ENCODE peak calls at places on chromosomes 7 and 10, in four cellular contexts. I is GM12865, T is stomach, O is body of pancreas. K is an unnamed sample.

GRCh38 chr10:22791655-22792054 is 77.3 kb upstream of the PIP4K2A start:
- DNase-seq in I (no peak), T (no peak), O (no peak), K (no peak)

GRCh38 chr10:55370021-55370420 is 569.0 kb upstream of the PCDH15 start:
- DNase-seq in I (no peak), T (no peak), O (no peak), K (no peak)

GRCh38 chr7:88455696-88456095 is 149.0 kb upstream of the STEAP4 start:
- DNase-seq in I (no peak), T (no peak), O (no peak), K (no peak)

GRCh38 chr7:135170223-135170997 is at the start of gene CYREN:
- DNase-seq in I (peak), T (peak), O (peak), K (peak)

GRCh38 chr10:54742416-54742815 is 58.6 kb downstream of the PCDH15 start:
- DNase-seq in I (no peak), T (no peak), O (no peak), K (no peak)

GRCh38 chr7:112550468-112551060 is 69.8 kb downstream of the LSMEM1 start:
- DNase-seq in I (peak), T (no peak), O (peak), K (peak)

GRCh38 chr10:97883092-97883485 is 33.4 kb downstream of the GOLGA7B start:
- DNase-seq in I (no peak), T (no peak), O (no peak), K (no peak)

GRCh38 chr10:43942096-43942885 is 293.6 kb upstream of the ZNF32 start:
- DNase-seq in I (no peak), T (peak), O (no peak), K (no peak)

GRCh38 chr7:27031289-27032172 is 64.3 kb downstream of the HOXA1 start:
- DNase-seq in I (peak), T (no peak), O (no peak), K (peak)

GRCh38 chr7:139659922-139660316 is 117.9 kb downstream of the HIPK2 start:
- DNase-seq in I (no peak), T (no peak), O (peak), K (no peak)

GRCh38 chr10:65313406-65313805 is 1612.4 kb upstream of the LRRTM3 start:
- DNase-seq in I (no peak), T (no peak), O (no peak), K (no peak)

GRCh38 chr7:105678811-105679495 is 97.7 kb upstream of the EFCAB10 start:
- DNase-seq in I (peak), T (peak), O (peak), K (no peak)

GRCh38 chr7:101900103-101900502 is 82.7 kb downstream of the CUX1 start:
- DNase-seq in I (no peak), T (no peak), O (no peak), K (no peak)

GRCh38 chr10:88838766-88839165 is 12.9 kb downstream of the ANKRD22 start:
- DNase-seq in I (peak), T (no peak), O (no peak), K (no peak)

GRCh38 chr10:88840881-88841280 is 10.8 kb downstream of the ANKRD22 start:
- DNase-seq in I (no peak), T (no peak), O (no peak), K (no peak)

GRCh38 chr10:88840104-88840503 is 11.5 kb downstream of the ANKRD22 start:
- DNase-seq in I (no peak), T (no peak), O (no peak), K (no peak)

GRCh38 chr10:88843171-88843570 is 8.5 kb downstream of the ANKRD22 start:
- DNase-seq in I (no peak), T (no peak), O (no peak), K (no peak)

DNA sequence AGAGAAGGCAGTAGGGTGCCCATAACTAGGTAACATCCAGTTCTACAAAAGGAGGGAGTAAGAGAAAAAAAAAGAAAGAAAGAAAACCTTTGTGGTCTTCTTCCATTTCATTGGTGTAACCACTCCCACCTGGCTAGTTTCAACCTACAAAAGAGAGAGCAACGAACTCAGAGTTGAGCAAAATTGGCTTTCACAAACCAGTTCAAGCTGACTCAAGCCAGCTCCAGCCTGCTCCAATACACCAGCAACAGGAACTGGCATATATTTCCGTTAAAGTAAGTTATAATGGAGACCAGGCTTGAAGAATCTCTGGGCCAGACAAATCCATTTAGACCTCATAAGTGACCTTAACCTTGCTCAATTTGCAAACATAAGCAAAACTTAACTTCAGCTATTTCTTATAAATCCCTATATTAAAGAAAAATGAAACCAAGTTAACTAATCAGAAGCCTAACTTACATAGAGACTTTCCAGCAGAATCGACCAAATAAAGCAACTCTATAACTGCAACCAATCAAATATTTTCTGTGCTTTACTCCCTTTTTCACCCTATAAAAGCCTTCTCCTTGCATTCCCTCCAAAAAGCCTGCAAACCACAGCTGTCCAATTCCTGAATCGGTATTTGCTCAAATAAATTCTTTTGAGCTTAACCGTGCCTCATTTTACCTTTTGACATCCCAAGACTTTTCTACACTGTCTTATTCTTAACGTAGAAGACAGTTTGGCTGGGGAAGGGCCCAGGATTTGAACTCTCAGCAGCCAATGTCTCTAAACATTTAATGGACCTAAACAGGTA is 10.1 kb downstream of the ANKRD22 start:
- DNase-seq in I (peak), T (peak), O (no peak), K (no peak)
- TF ChIP-seq CTCF in I (no peak), T (no peak), O (no peak), K (no peak)

GRCh38 chr10:77742172-77742571 is 104.6 kb upstream of the KCNMA1 start:
- DNase-seq in I (no peak), T (no peak), O (no peak), K (no peak)

GRCh38 chr10:77738496-77739158 is 101.0 kb upstream of the KCNMA1 start:
- DNase-seq in I (no peak), T (no peak), O (no peak), K (no peak)

GRCh38 chr10:77746313-77746712 is 108.7 kb upstream of the KCNMA1 start:
- DNase-seq in I (no peak), T (no peak), O (no peak), K (no peak)

GRCh38 chr10:77741746-77742145 is 104.1 kb upstream of the KCNMA1 start:
- DNase-seq in I (no peak), T (no peak), O (no peak), K (no peak)

DNA sequence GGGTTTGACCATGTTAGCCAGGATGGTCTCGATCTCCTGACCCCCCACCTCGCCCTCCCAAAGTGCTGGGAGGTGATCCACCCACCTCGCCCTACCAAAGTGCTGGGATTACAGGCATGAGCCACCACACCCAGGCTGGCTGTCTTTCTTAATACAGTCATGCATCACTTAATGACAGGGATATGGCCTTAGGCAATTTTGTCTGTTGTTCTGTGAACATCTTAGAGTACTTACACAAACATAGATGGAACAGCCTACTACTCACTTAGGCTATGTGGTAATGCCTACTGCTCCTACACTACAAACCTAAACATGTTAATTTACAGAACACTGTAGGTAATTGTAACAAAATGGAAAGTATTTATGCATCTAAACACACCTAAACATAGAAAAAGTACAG is 106.6 kb upstream of the KCNMA1 start:
- DNase-seq in I (no peak), T (no peak), O (no peak), K (no peak)
- TF ChIP-seq CTCF in I (no peak), T (no peak), O (no peak), K (no peak)

GRCh38 chr7:151013728-151014497 is 10.4 kb downstream of the ATG9B start:
- DNase-seq in I (peak), T (peak), O (peak), K (peak)
- TF ChIP-seq CTCF in I (no peak), T (no peak), O (no peak), K (no peak)

DNA sequence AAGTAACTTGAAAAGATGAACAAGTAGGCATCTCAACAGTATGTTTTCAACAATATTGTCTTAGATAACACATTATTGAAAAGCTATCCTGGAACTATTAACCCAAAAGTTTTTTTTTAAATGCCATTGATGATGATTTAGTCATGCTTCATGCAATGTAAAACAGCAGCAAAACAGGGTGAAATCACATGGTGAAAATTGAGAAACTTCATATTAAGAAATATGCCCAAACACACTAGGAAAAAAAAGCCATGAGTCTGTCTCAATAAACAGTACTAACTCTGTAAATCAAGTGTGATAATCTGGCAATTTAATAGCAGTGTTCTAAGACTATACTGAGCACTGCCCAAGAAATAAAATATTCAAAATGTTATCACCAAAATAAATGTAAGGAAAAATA is 613.2 kb downstream of the KCNMA1 start:
- DNase-seq in I (no peak), T (no peak), O (no peak), K (no peak)
- TF ChIP-seq CTCF in I (no peak), T (no peak), O (no peak), K (no peak)

DNA sequence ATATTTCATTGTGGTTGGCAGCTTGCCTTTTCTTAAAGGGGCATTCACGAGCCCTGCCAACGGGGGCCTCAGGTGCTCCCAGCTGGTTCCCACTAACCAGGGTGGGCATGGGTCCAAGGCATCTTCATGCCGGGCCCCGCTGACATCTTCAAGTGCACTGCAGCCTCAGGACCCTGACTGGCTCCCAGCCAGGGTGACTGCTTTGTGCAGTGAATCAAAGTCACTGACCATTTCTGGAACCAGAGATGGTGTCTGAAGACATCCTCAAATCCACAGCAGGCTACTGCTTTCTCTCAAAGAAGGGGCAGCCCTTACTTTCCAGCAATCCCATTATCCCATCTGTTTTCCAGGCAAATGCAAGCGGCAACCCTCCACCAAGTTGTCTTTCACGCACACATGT is 275.2 kb upstream of the MGMT start:
- DNase-seq in I (no peak), T (no peak), O (no peak), K (no peak)
- TF ChIP-seq CTCF in I (no peak), T (no peak), O (no peak), K (no peak)

GRCh38 chr10:74765465-74765864 is 60.9 kb upstream of the KAT6B start:
- DNase-seq in I (no peak), T (no peak), O (no peak), K (no peak)

GRCh38 chr10:74766501-74766900 is 59.9 kb upstream of the KAT6B start:
- DNase-seq in I (no peak), T (no peak), O (no peak), K (no peak)

GRCh38 chr10:74775099-74775498 is 51.3 kb upstream of the KAT6B start:
- DNase-seq in I (no peak), T (no peak), O (no peak), K (no peak)

GRCh38 chr10:74770400-74770799 is 56.0 kb upstream of the KAT6B start:
- DNase-seq in I (peak), T (no peak), O (no peak), K (no peak)

GRCh38 chr10:74771054-74771453 is 55.3 kb upstream of the KAT6B start:
- DNase-seq in I (peak), T (no peak), O (no peak), K (no peak)
- TF ChIP-seq CTCF in I (peak), T (no peak), O (no peak), K (no peak)

DNA sequence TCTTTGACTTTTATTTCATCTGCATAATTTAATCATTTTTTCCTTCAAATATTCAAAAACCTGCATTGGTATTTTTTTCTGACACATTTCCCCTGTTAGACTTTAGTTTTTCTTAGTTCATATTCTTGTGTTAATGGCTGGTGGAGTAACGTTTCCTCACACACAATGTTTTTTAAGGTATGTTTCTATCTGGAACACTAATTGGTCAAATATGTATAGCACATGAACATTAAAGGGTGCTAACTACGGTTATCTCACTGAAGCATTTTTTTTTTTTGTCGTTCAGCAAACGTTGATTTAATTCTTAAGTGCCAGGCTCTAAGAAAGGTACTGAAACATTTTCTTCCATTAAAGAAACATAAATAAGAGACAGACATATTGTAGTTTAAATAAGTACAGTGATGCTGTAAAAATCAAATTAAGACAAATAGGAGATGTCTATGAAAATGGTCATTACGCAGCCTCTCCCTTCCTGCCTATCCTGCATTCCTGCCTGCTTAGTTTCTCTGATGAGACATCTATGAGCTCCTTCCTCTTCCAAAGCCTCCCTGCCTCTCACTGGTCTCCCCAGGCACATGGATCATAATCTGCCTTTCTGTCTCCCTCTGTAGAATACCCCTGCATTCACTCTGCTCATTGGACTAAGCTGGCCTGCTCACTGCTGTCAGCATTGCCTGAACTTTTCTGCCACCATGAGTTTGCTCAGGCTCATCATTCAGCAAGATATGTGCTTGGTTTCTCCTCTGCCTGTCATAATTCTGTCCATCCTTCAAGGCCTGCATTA is 87.9 kb downstream of the PTPRZ1 start:
- DNase-seq in I (no peak), T (no peak), O (no peak), K (no peak)
- TF ChIP-seq CTCF in I (no peak), T (no peak), O (no peak), K (no peak)

DNA sequence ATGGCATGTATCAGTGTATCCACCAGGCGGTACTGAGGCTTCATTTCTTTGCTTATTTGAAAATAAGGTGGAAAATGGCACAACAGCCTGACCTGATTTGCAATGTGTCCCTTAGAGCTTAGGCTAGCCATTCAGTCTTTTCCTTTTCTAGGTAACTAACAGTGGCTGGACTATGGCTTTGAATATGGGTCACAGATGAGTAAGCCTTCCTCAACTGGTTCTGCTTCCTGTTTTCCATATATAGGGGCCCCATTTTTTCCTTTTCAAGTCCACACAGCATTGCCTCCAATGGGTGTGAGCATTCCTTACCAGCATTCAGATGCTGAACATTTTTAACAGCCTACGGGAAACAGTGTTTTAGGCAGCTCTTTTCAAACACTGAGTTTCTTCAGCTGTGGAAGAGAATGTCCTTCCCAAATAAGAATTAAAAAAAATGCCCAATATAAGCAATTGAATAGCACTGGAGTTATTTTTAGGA is 3.9 kb upstream of the ITGB1 start:
- DNase-seq in I (no peak), T (no peak), O (no peak), K (no peak)
- TF ChIP-seq CTCF in I (no peak), T (no peak), O (no peak), K (no peak)

GRCh38 chr10:45675388-45675787 is 2.8 kb upstream of the ZFAND4 start:
- DNase-seq in I (no peak), T (no peak), O (no peak), K (no peak)

GRCh38 chr10:45673074-45673628 is 579 bp upstream of the ZFAND4 start:
- DNase-seq in I (peak), T (no peak), O (peak), K (no peak)

GRCh38 chr10:45672201-45673073 is at the start of gene ZFAND4:
- DNase-seq in I (peak), T (peak), O (peak), K (peak)
- TF ChIP-seq CTCF in I (peak), T (peak), O (peak), K (peak)

K was measured in GM13976.